ENCODE peak calls at places on chromosomes 12 and 14, in seven cellular contexts. J is iPS DF 19.7, X is C1 segment of cervical spinal cord, G is GM10248, W is NCI-H446, C is activated T-helper 1 cell treated with Interleukin-2 at 50 U/mL for 16 hours, B is H54. A is an unnamed sample.

GRCh38 chr14:91872011-91872476 is 4.7 kb upstream of the TC2N start:
- DNase-seq in J (no peak), X (no peak), G (peak; percentile 57), W (no peak), C (no peak), B (no peak), A (no peak)

GRCh38 chr12:94336201-94336915 is 123.3 kb downstream of the CEP83 start:
- DNase-seq in J (no peak), X (no peak), G (no peak), W (no peak), C (no peak), B (no peak), A (no peak)

GRCh38 chr12:104533134-104533533 is 76.4 kb downstream of the CHST11 start:
- DNase-seq in J (no peak), X (no peak), G (no peak), W (no peak), C (no peak), B (no peak), A (peak; percentile 36)

GRCh38 chr14:35218963-35219362 is 73.2 kb upstream of the PSMA6 start:
- DNase-seq in J (no peak), X (no peak), G (no peak), W (no peak), C (no peak), B (no peak), A (no peak)

GRCh38 chr12:128771681-128772080 is 52.1 kb downstream of the SLC15A4 start:
- DNase-seq in J (no peak), X (no peak), G (no peak), W (no peak), C (no peak), B (no peak), A (no peak)

GRCh38 chr14:24840204-24840893 is 206.4 kb upstream of the GZMB start:
- DNase-seq in J (no peak), X (no peak), G (no peak), W (no peak), C (no peak), B (no peak), A (no peak)

GRCh38 chr12:48677782-48678181 is 4.3 kb downstream of the KANSL2 start:
- DNase-seq in J (no peak), X (no peak), G (no peak), W (no peak), C (no peak), B (no peak), A (no peak)

GRCh38 chr12:82866946-82867345 is 180.2 kb downstream of the TMTC2 start:
- DNase-seq in J (no peak), X (no peak), G (no peak), W (peak; percentile 78), C (no peak), B (no peak), A (no peak)

GRCh38 chr14:87233266-87233665 is 759.7 kb downstream of the GALC start:
- DNase-seq in J (no peak), X (no peak), G (no peak), W (no peak), C (no peak), B (no peak), A (no peak)

GRCh38 chr14:70788893-70789292 is 20.4 kb downstream of the MAP3K9 start:
- DNase-seq in J (no peak), X (no peak), G (no peak), W (no peak), C (no peak), B (no peak), A (no peak)